ENCODE peak calls at places on chromosomes 6 and 20, in five cellular contexts. H, L, M, C and X are unnamed samples.

GRCh38 chr6:169971951-169972651 is 220.7 kb downstream of the ERMARD start:
- DNase-seq in C (no peak), L (no peak), H (no peak), M (no peak), X (peak)

GRCh38 chr6:113858067-113858604 is 991 bp downstream of the MARCKS start:
- DNase-seq in H (peak), M (peak), C (peak), L (peak), X (no peak)

GRCh38 chr6:22325481-22325880 is 28.6 kb upstream of the PRL start:
- DNase-seq in M (no peak), L (no peak), C (no peak), H (no peak), X (no peak)

GRCh38 chr20:5096463-5096862 is 23.3 kb downstream of the PCNA start:
- DNase-seq in L (no peak), M (no peak), H (no peak), C (no peak), X (no peak)

GRCh38 chr6:31293343-31293742 is 21.5 kb upstream of the HLA-C start:
- DNase-seq in C (no peak), L (no peak), H (peak), M (peak), X (no peak)

GRCh38 chr6:20402181-20403079 is 751 bp downstream of the E2F3 start:
- DNase-seq in L (peak), C (peak), M (peak), H (no peak), X (no peak)

GRCh38 chr6:129031051-129031599 is 148.2 kb downstream of the LAMA2 start:
- DNase-seq in M (no peak), C (no peak), L (no peak), H (peak), X (no peak)

GRCh38 chr6:89117285-89118108 is at the start of gene SRSF12:
- DNase-seq in L (peak), H (no peak), C (peak), M (peak), X (peak)

GRCh38 chr6:90065173-90065572 is 170.9 kb downstream of the GJA10 start:
- DNase-seq in C (no peak), L (no peak), M (no peak), H (no peak), X (no peak)

GRCh38 chr6:23307516-23307915 is 738.1 kb downstream of the HDGFL1 start:
- DNase-seq in H (no peak), L (no peak), C (no peak), M (no peak), X (no peak)

GRCh38 chr6:30615219-30615957 is 1.7 kb downstream of the PPP1R10 start:
- DNase-seq in L (no peak), M (peak), C (peak), H (peak), X (no peak)

GRCh38 chr20:24445510-24446170 is 23.8 kb upstream of the SYNDIG1 start:
- DNase-seq in M (no peak), C (no peak), L (no peak), H (no peak), X (peak)

GRCh38 chr6:125913864-125914351 is 42.7 kb upstream of the HINT3 start:
- DNase-seq in M (peak), L (no peak), C (peak), H (peak), X (no peak)

GRCh38 chr6:161422710-161423109 is 148.8 kb upstream of the AGPAT4 start:
- DNase-seq in M (no peak), L (no peak), H (peak), C (peak), X (no peak)

GRCh38 chr20:5688431-5688972 is 61.7 kb upstream of the SHLD1 start:
- DNase-seq in L (peak), H (no peak), M (no peak), C (no peak), X (no peak)

GRCh38 chr6:96116674-96117073 is 100.9 kb downstream of the FUT9 start:
- DNase-seq in C (no peak), M (no peak), H (no peak), L (no peak), X (no peak)

GRCh38 chr6:13486679-13487121 is 700 bp downstream of the GFOD1 start:
- DNase-seq in M (peak), L (peak), H (peak), C (peak), X (no peak)

GRCh38 chr6:54801669-54802068 is 44.9 kb upstream of the FAM83B start:
- DNase-seq in L (no peak), H (peak), C (peak), M (peak), X (no peak)

GRCh38 chr6:145044606-145045275 is 690.6 kb downstream of the EPM2A start:
- DNase-seq in M (no peak), L (no peak), C (no peak), H (peak), X (no peak)

GRCh38 chr6:108710046-108710445 is 138.2 kb upstream of the ARMC2 start:
- DNase-seq in C (no peak), M (no peak), L (no peak), H (no peak), X (no peak)

GRCh38 chr6:11609324-11610071 is 71.9 kb downstream of the TMEM170B start:
- DNase-seq in L (no peak), H (peak), M (no peak), C (peak), X (peak)

GRCh38 chr6:158571826-158572652 is 12.1 kb downstream of the TMEM181 start:
- DNase-seq in H (no peak), L (no peak), M (peak), C (no peak), X (no peak)

GRCh38 chr6:85675030-85675819 is 32.5 kb upstream of the SYNCRIP start:
- DNase-seq in L (no peak), M (peak), C (peak), H (peak), X (no peak)

GRCh38 chr6:28693033-28693750 is 167.5 kb downstream of the GPX5 start:
- DNase-seq in M (no peak), L (no peak), C (peak), H (peak), X (no peak)

GRCh38 chr6:96724641-96725040 is 112.6 kb downstream of the GPR63 start:
- DNase-seq in H (no peak), C (no peak), L (no peak), M (no peak), X (no peak)

GRCh38 chr6:29505808-29506207 is 18.1 kb upstream of the MAS1L start:
- DNase-seq in L (no peak), C (no peak), H (no peak), M (no peak), X (no peak)

GRCh38 chr20:25361287-25361683 is 29.4 kb downstream of the ABHD12 start:
- DNase-seq in L (no peak), M (no peak), H (peak), C (peak), X (no peak)

GRCh38 chr6:109580519-109580918 is 97.5 kb upstream of the ZBTB24 start:
- DNase-seq in H (peak), M (no peak), L (no peak), C (peak), X (no peak)

GRCh38 chr20:6575912-6576391 is 191.5 kb upstream of the BMP2 start:
- DNase-seq in L (no peak), H (peak), C (no peak), M (no peak), X (no peak)

GRCh38 chr6:68638225-68638900 is 3.3 kb downstream of the ADGRB3 start:
- DNase-seq in L (no peak), M (peak), C (peak), H (peak), X (no peak)

GRCh38 chr6:34888874-34889555 is at the start of gene ANKS1A:
- DNase-seq in C (peak), L (peak), M (peak), H (peak), X (peak)

GRCh38 chr6:106537662-106538061 is 91.6 kb downstream of the RTN4IP1 start:
- DNase-seq in M (no peak), H (no peak), L (no peak), C (no peak), X (no peak)
- TF ChIP-seq CTCF in M (no peak), H (no peak), L (no peak), C (no peak), X (no peak)

GRCh38 chr20:50232651-50233324 is 42.2 kb downstream of the CEBPB start:
- DNase-seq in H (no peak), C (no peak), M (no peak), L (no peak), X (no peak)
- TF ChIP-seq CTCF in H (no peak), C (no peak), M (no peak), L (no peak), X (no peak)

GRCh38 chr6:33851959-33852358 is 48.2 kb upstream of the MLN start:
- DNase-seq in H (no peak), L (no peak), M (peak), C (peak), X (no peak)
- TF ChIP-seq CTCF in H (peak), L (peak), M (no peak), C (peak), X (peak)

GRCh38 chr6:37265031-37265430 is 7.1 kb upstream of the TMEM217 start:
- DNase-seq in H (no peak), C (no peak), L (no peak), M (no peak), X (no peak)
- TF ChIP-seq CTCF in H (no peak), C (no peak), L (no peak), M (no peak), X (no peak)

DNA sequence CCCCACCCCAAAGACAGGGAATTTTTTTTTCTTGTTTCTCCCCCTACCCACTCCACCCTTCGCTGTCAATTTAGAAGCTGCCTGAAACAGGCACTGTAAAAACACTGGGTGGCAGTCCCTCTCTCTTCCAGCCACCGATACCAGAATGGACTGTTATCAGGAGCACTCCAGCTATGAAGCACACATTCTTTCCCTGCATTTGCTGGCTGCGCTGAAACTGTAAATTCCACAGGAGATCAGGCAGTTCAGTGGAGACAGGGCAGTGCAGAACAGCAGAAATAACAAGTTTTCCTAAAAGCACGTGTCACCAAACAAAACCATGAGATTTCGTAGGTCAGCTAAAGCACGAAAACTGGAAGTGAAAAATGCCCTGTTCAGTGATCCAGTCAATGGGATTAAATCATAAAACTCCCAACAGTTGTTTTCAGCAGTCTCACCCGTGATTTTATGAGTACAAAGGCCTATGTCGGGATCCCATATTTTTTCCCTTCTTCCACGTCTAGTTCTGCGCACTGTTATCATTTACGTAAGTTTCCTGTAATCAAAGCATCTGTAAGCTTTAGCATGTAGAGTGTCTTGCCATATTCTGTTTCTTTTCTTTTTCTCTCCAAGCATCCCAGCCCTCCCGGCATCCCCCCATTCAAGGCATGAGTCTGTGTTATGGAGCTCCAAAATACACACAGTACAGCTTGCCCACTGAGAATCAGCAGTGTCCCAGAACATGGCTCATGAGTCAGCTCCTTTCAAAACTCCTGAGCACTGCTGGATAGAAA is 359.9 kb upstream of the EPHA7 start:
- DNase-seq in M (no peak), C (peak), H (peak), L (no peak), X (no peak)
- TF ChIP-seq CTCF in M (no peak), C (no peak), H (peak), L (no peak), X (peak)

DNA sequence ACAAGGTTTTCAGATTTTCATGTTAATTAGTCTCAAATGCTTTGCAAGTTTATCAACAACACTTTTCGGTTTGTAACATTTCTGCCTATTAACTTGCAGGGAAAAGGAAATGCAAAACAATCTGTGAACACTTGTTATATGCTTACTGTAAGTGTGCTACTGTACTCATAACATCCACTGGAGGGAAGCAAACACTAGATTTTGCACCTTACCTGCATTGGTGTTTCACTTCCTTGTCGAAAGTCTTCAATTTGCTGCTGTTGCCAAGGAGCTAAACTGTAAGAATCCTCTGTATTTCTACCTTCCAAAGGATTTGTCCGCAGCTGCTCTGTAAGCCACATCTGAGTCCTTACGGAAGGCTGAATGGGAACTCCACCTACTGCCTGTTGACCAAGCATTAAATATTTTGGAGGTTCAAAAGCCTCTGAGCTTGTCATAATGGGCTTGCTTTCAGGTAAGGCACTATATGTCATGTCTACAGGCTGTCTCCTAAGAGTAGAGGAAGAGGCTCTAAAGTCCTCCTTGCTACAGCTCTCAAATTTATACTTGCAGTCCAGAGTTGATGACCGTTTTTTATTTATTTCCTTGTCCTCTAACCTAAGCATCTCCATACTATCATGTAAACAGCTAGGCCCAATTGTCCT is 17.3 kb downstream of the PLN start:
- DNase-seq in C (peak), L (no peak), M (peak), H (no peak), X (no peak)
- TF ChIP-seq CTCF in C (peak), L (peak), M (peak), H (peak), X (peak)

GRCh38 chr6:164321297-164321696 is 906.8 kb downstream of the QKI start:
- DNase-seq in M (no peak), L (no peak), H (no peak), C (no peak), X (no peak)

DNA sequence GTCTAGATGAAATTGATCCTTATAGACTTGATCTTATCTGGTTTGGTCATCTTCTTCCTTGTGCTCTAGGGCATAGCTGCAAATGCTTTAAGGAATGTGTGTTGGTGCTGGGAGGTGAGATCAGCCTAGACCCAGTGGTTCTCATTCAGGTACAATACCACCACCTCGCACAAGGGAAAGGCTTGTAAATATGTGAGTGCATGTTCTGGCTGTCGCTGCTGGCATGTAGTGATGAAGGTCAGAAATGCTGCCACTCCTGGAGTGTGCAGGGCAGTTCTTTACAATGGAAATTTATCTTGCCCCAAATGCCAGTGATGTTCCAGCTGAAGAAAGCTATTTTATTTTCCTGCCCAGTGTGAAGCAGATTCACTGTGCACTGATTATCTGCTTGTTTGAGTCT is 900.9 kb downstream of the QKI start:
- DNase-seq in C (no peak), H (no peak), L (no peak), M (no peak), X (no peak)
- TF ChIP-seq CTCF in C (no peak), H (no peak), L (no peak), M (no peak), X (no peak)

DNA sequence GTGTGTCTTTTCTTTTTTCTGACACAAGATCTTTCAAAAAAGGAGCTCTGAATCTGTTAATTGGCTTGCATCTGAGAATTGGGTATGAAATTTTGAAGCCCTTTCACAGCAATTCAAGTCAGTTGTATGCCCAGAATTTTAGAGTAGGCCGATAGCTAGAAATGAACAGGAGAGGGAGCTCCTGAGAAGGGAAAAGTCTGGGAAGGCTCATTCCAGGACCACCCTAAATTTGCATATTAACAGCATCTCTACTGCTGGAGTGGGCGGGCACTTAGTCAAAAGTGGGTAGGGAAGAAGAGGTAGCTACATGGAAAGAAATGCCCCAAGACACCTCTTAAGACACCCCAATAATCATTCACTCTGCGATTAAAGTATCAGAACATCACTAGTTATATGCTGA is 928.3 kb downstream of the TBC1D32 start:
- DNase-seq in C (peak), M (no peak), L (no peak), H (no peak), X (no peak)
- TF ChIP-seq CTCF in C (no peak), M (no peak), L (no peak), H (peak), X (peak)